ENCODE peak calls at places on chromosome 15, in eight cellular contexts. Z is hippocampal formation; O is AG04449; F is H7; J is LHCN-M2; S is stimulated activated CD4-positive, alpha-beta T cell treated with anti-CD3 and anti-CD28 coated beads, Interleukin-15, amount 100 ng/mL, for 1 hour; X is IMR-90; T is progenitor cell of endocrine pancreas. M is an unnamed sample.
A peak's percentile ranks its signal among the peaks of the same experiment; 100 is the strongest.

GRCh38 chr15:79960502-79961217 is 10.3 kb downstream of the BCL2A1 start:
- DNase-seq in Z (no peak), O (no peak), F (no peak), J (peak; percentile 9), S (no peak), X (peak; percentile 28), T (no peak), M (no peak)

GRCh38 chr15:61116830-61117229 is 112.3 kb downstream of the RORA start:
- DNase-seq in Z (no peak), O (no peak), F (no peak), J (no peak), S (no peak), X (no peak), T (no peak), M (no peak)

GRCh38 chr15:89777821-89778380 is 1.8 kb downstream of the MESP2 start:
- DNase-seq in Z (no peak), O (no peak), F (no peak), J (no peak), S (no peak), X (no peak), T (no peak), M (no peak)

GRCh38 chr15:35256555-35256954 is 171.5 kb upstream of the NANOGP8 start:
- DNase-seq in Z (no peak), O (no peak), F (no peak), J (peak; percentile 15), S (no peak), X (peak; percentile 60), T (no peak), M (no peak)

GRCh38 chr15:59685737-59686297 is 3.3 kb downstream of the BNIP2 start:
- DNase-seq in Z (no peak), O (no peak), F (no peak), J (peak; percentile 73), S (no peak), X (peak; percentile 38), T (no peak), M (no peak)

GRCh38 chr15:62658498-62658897 is 384.0 kb upstream of the TPM1 start:
- DNase-seq in Z (peak; percentile 35), O (no peak), F (no peak), J (peak; percentile 12), S (no peak), X (no peak), T (no peak), M (no peak)

GRCh38 chr15:33234019-33234418 is 39.5 kb upstream of the FMN1 start:
- DNase-seq in Z (no peak), O (no peak), F (no peak), J (peak; percentile 52), S (no peak), X (peak; percentile 45), T (no peak), M (peak; percentile 33)

GRCh38 chr15:91890614-91891013 is 37.1 kb downstream of the SLCO3A1 start:
- DNase-seq in Z (no peak), O (no peak), F (no peak), J (no peak), S (no peak), X (peak; percentile 54), T (no peak), M (no peak)

GRCh38 chr15:26126819-26127387 is 263.8 kb upstream of the ATP10A start:
- DNase-seq in Z (no peak), O (no peak), F (no peak), J (no peak), S (no peak), X (no peak), T (no peak), M (no peak)

GRCh38 chr15:87648278-87648677 is 608.3 kb downstream of the NTRK3 start:
- DNase-seq in Z (no peak), O (peak; percentile 19), F (no peak), J (no peak), S (no peak), X (peak; percentile 41), T (no peak), M (no peak)

GRCh38 chr15:59311245-59311644 is 61.4 kb downstream of the MYO1E start:
- DNase-seq in Z (no peak), O (no peak), F (no peak), J (no peak), S (no peak), X (no peak), T (no peak), M (no peak)

GRCh38 chr15:81752974-81753373 is 292.8 kb downstream of the MEX3B start:
- DNase-seq in Z (no peak), O (no peak), F (no peak), J (no peak), S (no peak), X (no peak), T (no peak), M (no peak)

GRCh38 chr15:53962646-53963561 is 15.3 kb upstream of the UNC13C start:
- DNase-seq in Z (no peak), O (no peak), F (no peak), J (no peak), S (peak; percentile 0), X (no peak), T (peak; percentile 10), M (no peak)

GRCh38 chr15:87120555-87120954 is 1040.9 kb downstream of the AGBL1 start:
- DNase-seq in Z (no peak), O (no peak), F (no peak), J (no peak), S (no peak), X (no peak), T (no peak), M (no peak)

GRCh38 chr15:83094592-83094991 is 12.9 kb upstream of the TM6SF1 start:
- DNase-seq in Z (no peak), O (no peak), F (no peak), J (no peak), S (no peak), X (no peak), T (no peak), M (no peak)

M was measured in iPS-NIHi11.